ENCODE peak calls at places on chromosomes 2 and 18, in nine cellular contexts. U, D, H, J, R, B, F, A and I are unnamed samples.

GRCh38 chr2:84971799-84972790 is 1.1 kb downstream of the KCMF1 start:
- DNase-seq in U (peak), D (peak), H (peak), J (peak), R (peak), B (peak), F (peak), A (peak), I (no peak)

GRCh38 chr2:173680574-173680973 is 284.6 kb downstream of the SP3 start:
- DNase-seq in U (no peak), D (no peak), H (no peak), J (no peak), R (no peak), B (no peak), F (no peak), A (no peak), I (no peak)

GRCh38 chr2:144643537-144644336 is 123.8 kb upstream of the ZEB2 start:
- DNase-seq in U (no peak), D (no peak), H (no peak), J (no peak), R (no peak), B (no peak), F (no peak), A (no peak), I (no peak)

GRCh38 chr2:162002623-162003200 is 71.3 kb downstream of the DPP4 start:
- DNase-seq in U (no peak), D (no peak), H (no peak), J (no peak), R (no peak), B (no peak), F (no peak), A (no peak), I (no peak)

GRCh38 chr2:108909917-108910515 is 79.0 kb downstream of the EDAR start:
- DNase-seq in U (no peak), D (no peak), H (no peak), J (no peak), R (no peak), B (no peak), F (peak), A (no peak), I (no peak)

GRCh38 chr2:233107906-233108305 is 47.8 kb downstream of the INPP5D start:
- DNase-seq in U (no peak), D (no peak), H (peak), J (no peak), R (no peak), B (no peak), F (no peak), A (no peak), I (no peak)

GRCh38 chr18:37611623-37612279 is 46.2 kb upstream of the CELF4 start:
- DNase-seq in U (no peak), D (no peak), H (no peak), J (no peak), R (no peak), B (no peak), F (no peak), A (no peak), I (no peak)

GRCh38 chr18:79962835-79963657 is 1.4 kb upstream of the HSBP1L1 start:
- DNase-seq in U (no peak), D (no peak), H (peak), J (no peak), R (no peak), B (no peak), F (no peak), A (peak), I (no peak)

GRCh38 chr2:33104726-33105125 is 158.0 kb downstream of the LTBP1 start:
- DNase-seq in U (no peak), D (no peak), H (no peak), J (no peak), R (peak), B (no peak), F (no peak), A (no peak), I (no peak)

GRCh38 chr18:55179460-55180195 is 220.4 kb upstream of the CCDC68 start:
- DNase-seq in U (no peak), D (no peak), H (no peak), J (no peak), R (peak), B (no peak), F (no peak), A (no peak), I (no peak)

GRCh38 chr2:28300489-28300888 is 92.2 kb upstream of the FOSL2 start:
- DNase-seq in U (no peak), D (no peak), H (no peak), J (no peak), R (no peak), B (no peak), F (no peak), A (no peak), I (no peak)

GRCh38 chr2:70936165-70936978 is 672 bp downstream of the ATP6V1B1 start:
- DNase-seq in U (no peak), D (no peak), H (no peak), J (no peak), R (no peak), B (no peak), F (no peak), A (no peak), I (no peak)

GRCh38 chr2:152301131-152301530 is 33.8 kb upstream of the FMNL2 start:
- DNase-seq in U (no peak), D (no peak), H (no peak), J (no peak), R (no peak), B (no peak), F (no peak), A (no peak), I (no peak)

GRCh38 chr2:215758691-215759090 is 254.7 kb downstream of the MREG start:
- DNase-seq in U (no peak), D (no peak), H (no peak), J (no peak), R (peak), B (no peak), F (no peak), A (no peak), I (no peak)

GRCh38 chr2:221758076-221758475 is 186.0 kb upstream of the EPHA4 start:
- DNase-seq in U (no peak), D (no peak), H (no peak), J (no peak), R (no peak), B (no peak), F (peak), A (no peak), I (no peak)

GRCh38 chr2:27832396-27832795 is 57.8 kb downstream of the RBKS start:
- DNase-seq in U (no peak), D (no peak), H (no peak), J (no peak), R (peak), B (no peak), F (peak), A (no peak), I (no peak)

GRCh38 chr18:36592282-36592681 is 236.5 kb downstream of the TPGS2 start:
- DNase-seq in U (no peak), D (no peak), H (no peak), J (no peak), R (peak), B (no peak), F (no peak), A (no peak), I (no peak)

GRCh38 chr2:240965296-240965904 is 33.0 kb upstream of the SNED1 start:
- DNase-seq in U (peak), D (no peak), H (no peak), J (no peak), R (no peak), B (no peak), F (no peak), A (no peak), I (no peak)

GRCh38 chr2:27582129-27582694 is 630 bp upstream of the ZNF512 start:
- DNase-seq in U (no peak), D (no peak), H (no peak), J (no peak), R (no peak), B (no peak), F (no peak), A (no peak), I (no peak)

GRCh38 chr2:12718662-12719399 is 2.1 kb downstream of the TRIB2 start:
- DNase-seq in U (no peak), D (no peak), H (no peak), J (no peak), R (no peak), B (no peak), F (no peak), A (peak), I (no peak)

GRCh38 chr2:19955544-19956422 is 34.1 kb downstream of the WDR35 start:
- DNase-seq in U (peak), D (no peak), H (peak), J (no peak), R (peak), B (peak), F (peak), A (peak), I (peak)

GRCh38 chr2:240782886-240783818 is 36.9 kb downstream of the KIF1A start:
- DNase-seq in U (no peak), D (no peak), H (no peak), J (peak), R (no peak), B (no peak), F (no peak), A (no peak), I (no peak)

GRCh38 chr2:177501186-177501585 is 108.6 kb downstream of the AGPS start:
- DNase-seq in U (no peak), D (no peak), H (no peak), J (no peak), R (no peak), B (no peak), F (no peak), A (no peak), I (no peak)

GRCh38 chr2:126513033-126513432 is 142.9 kb upstream of the GYPC start:
- DNase-seq in U (no peak), D (no peak), H (no peak), J (no peak), R (peak), B (no peak), F (no peak), A (no peak), I (no peak)

GRCh38 chr2:74525717-74526648 is at the start of gene DQX1:
- DNase-seq in U (peak), D (no peak), H (peak), J (no peak), R (peak), B (no peak), F (no peak), A (no peak), I (peak)

GRCh38 chr18:48798334-48799197 is 152.2 kb downstream of the SMAD7 start:
- DNase-seq in U (peak), D (no peak), H (no peak), J (no peak), R (no peak), B (no peak), F (no peak), A (no peak), I (no peak)

GRCh38 chr2:155841442-155841841 is 491.1 kb downstream of the NR4A2 start:
- DNase-seq in U (no peak), D (no peak), H (no peak), J (no peak), R (no peak), B (no peak), F (no peak), A (no peak), I (no peak)

GRCh38 chr2:18959952-18960717 is 370.8 kb upstream of the NT5C1B start:
- DNase-seq in U (no peak), D (no peak), H (no peak), J (no peak), R (peak), B (no peak), F (no peak), A (no peak), I (no peak)

GRCh38 chr2:38178142-38178541 is 102.2 kb upstream of the CYP1B1 start:
- DNase-seq in U (no peak), D (no peak), H (no peak), J (no peak), R (peak), B (no peak), F (peak), A (no peak), I (no peak)

GRCh38 chr18:78619854-78620253 is 359.8 kb upstream of the SALL3 start:
- DNase-seq in U (no peak), D (no peak), H (no peak), J (no peak), R (no peak), B (no peak), F (no peak), A (no peak), I (no peak)